ENCODE peak calls at places on chromosomes 4 and X, in six cellular contexts. P is body of pancreas, O is BE2C, E is A673, K is AG09309, D is H9. T is an unnamed sample.

GRCh38 chr4:52822583-52823477 is 39.3 kb upstream of the RASL11B start:
- DNase-seq in O (no peak), K (peak; percentile 60), E (no peak), P (no peak), D (no peak), T (no peak)

GRCh38 chr4:53307819-53308773 is 57.8 kb downstream of the SCFD2 start:
- DNase-seq in O (no peak), P (no peak), K (no peak), E (no peak), D (no peak), T (no peak)

GRCh38 chrX:155215443-155216178 is 649 bp upstream of the VBP1 start:
- DNase-seq in O (no peak), P (no peak), D (no peak), E (peak; percentile 3), K (no peak), T (no peak)

GRCh38 chrX:124501566-124501965 is 155.2 kb downstream of the SH2D1A start:
- DNase-seq in D (no peak), K (no peak), O (no peak), E (no peak), P (no peak), T (no peak)

GRCh38 chr4:135325264-135325663 is 1123.7 kb upstream of the PABPC4L start:
- DNase-seq in E (no peak), K (no peak), P (no peak), O (no peak), D (no peak), T (no peak)

GRCh38 chr4:98470366-98470765 is 188.0 kb downstream of the TSPAN5 start:
- DNase-seq in K (no peak), E (no peak), O (no peak), P (no peak), D (no peak), T (no peak)

GRCh38 chrX:153736871-153737441 is 12.3 kb downstream of the ABCD1 start:
- DNase-seq in K (no peak), E (no peak), D (no peak), O (peak; percentile 43), P (no peak), T (no peak)

GRCh38 chr4:154630307-154630706 is 17.9 kb upstream of the FGG start:
- DNase-seq in E (no peak), K (no peak), D (no peak), O (no peak), P (no peak), T (no peak)

GRCh38 chr4:144421839-144422565 is 224.0 kb upstream of the HHIP start:
- DNase-seq in P (no peak), K (no peak), O (no peak), D (no peak), E (no peak), T (no peak)

GRCh38 chr4:9765091-9765490 is 16.3 kb upstream of the DRD5 start:
- DNase-seq in P (peak; percentile 18), E (peak; percentile 9), K (no peak), D (peak; percentile 64), O (peak; percentile 20), T (peak; percentile 56)

GRCh38 chr4:26020896-26021295 is 106.9 kb downstream of the SMIM20 start:
- DNase-seq in O (no peak), K (no peak), E (no peak), D (no peak), P (no peak), T (no peak)

GRCh38 chrX:15942307-15942706 is 87.7 kb upstream of the AP1S2 start:
- DNase-seq in D (no peak), E (no peak), P (no peak), O (no peak), K (no peak), T (no peak)

GRCh38 chrX:38804481-38805293 is 3.4 kb downstream of the MID1IP1 start:
- DNase-seq in O (peak; percentile 40), D (no peak), E (peak; percentile 38), K (no peak), P (peak; percentile 42), T (peak; percentile 34)

GRCh38 chrX:7198499-7198898 is 50.5 kb upstream of the PUDP start:
- DNase-seq in O (no peak), P (no peak), D (no peak), K (no peak), E (no peak), T (no peak)

GRCh38 chr4:113469023-113469390 is 292.5 kb downstream of the CAMK2D start:
- DNase-seq in O (no peak), K (no peak), D (no peak), P (no peak), E (no peak), T (no peak)

GRCh38 chr4:16129336-16129735 is 45.5 kb upstream of the PROM1 start:
- DNase-seq in K (no peak), O (peak; percentile 80), P (no peak), E (no peak), D (no peak), T (no peak)

GRCh38 chrX:72306085-72306801 is 529 bp upstream of the CITED1 start:
- DNase-seq in D (no peak), K (no peak), P (peak; percentile 26), E (peak; percentile 40), O (peak; percentile 24), T (peak; percentile 33)

GRCh38 chr4:117400039-117400835 is 314.9 kb upstream of the TRAM1L1 start:
- DNase-seq in D (no peak), E (peak; percentile 11), K (no peak), O (no peak), P (no peak), T (no peak)

GRCh38 chr4:105966046-105966445 is 70.8 kb downstream of the NPNT start:
- DNase-seq in O (no peak), D (no peak), K (peak; percentile 82), P (no peak), E (peak; percentile 68), T (no peak)

GRCh38 chrX:130086414-130087207 is 23.7 kb downstream of the ELF4 start:
- DNase-seq in P (no peak), D (no peak), K (no peak), O (no peak), E (no peak), T (no peak)

GRCh38 chrX:104842646-104843045 is 276.6 kb downstream of the IL1RAPL2 start:
- DNase-seq in E (no peak), O (no peak), K (no peak), P (no peak), D (no peak), T (no peak)

GRCh38 chrX:153477039-153477438 is 6.7 kb upstream of the HAUS7 start:
- DNase-seq in D (peak; percentile 49), P (no peak), O (peak; percentile 84), K (no peak), E (peak; percentile 71), T (no peak)

GRCh38 chr4:46146993-46147392 is 23.1 kb upstream of the GABRG1 start:
- DNase-seq in P (no peak), K (no peak), O (no peak), E (no peak), D (no peak), T (no peak)

GRCh38 chrX:115894087-115894486 is 276.5 kb upstream of the AGTR2 start:
- DNase-seq in D (peak; percentile 31), P (peak; percentile 32), K (peak; percentile 13), O (peak; percentile 51), E (peak; percentile 45), T (no peak)

GRCh38 chr4:170979736-170980135 is 833.5 kb upstream of the GALNTL6 start:
- DNase-seq in D (peak; percentile 32), E (no peak), P (no peak), O (no peak), K (no peak), T (no peak)

GRCh38 chrX:53317365-53318069 is 36.1 kb upstream of the IQSEC2 start:
- DNase-seq in D (peak; percentile 68), P (peak; percentile 80), E (peak; percentile 82), O (peak; percentile 72), K (no peak), T (peak; percentile 75)

GRCh38 chr4:184313058-184313709 is 95.5 kb upstream of the ENPP6 start:
- DNase-seq in O (no peak), D (peak; percentile 6), E (no peak), P (no peak), K (no peak), T (no peak)

GRCh38 chr4:121070696-121071639 is 1.4 kb downstream of the NDNF start:
- DNase-seq in D (peak; percentile 79), E (peak; percentile 58), K (no peak), O (peak; percentile 63), P (peak; percentile 59), T (peak; percentile 75)
- TF ChIP-seq CTCF in D (peak; percentile 57), E (peak; percentile 30), K (peak; percentile 52), O (peak; percentile 50), P (peak; percentile 45), T (peak; percentile 49)

GRCh38 chr4:82467442-82467841 is 37.1 kb downstream of the ENOPH1 start:
- DNase-seq in D (no peak), E (peak; percentile 12), K (no peak), O (peak; percentile 33), P (no peak), T (no peak)

GRCh38 chr4:82473621-82474164 is 43.3 kb downstream of the ENOPH1 start:
- DNase-seq in P (no peak), D (no peak), E (no peak), O (no peak), K (no peak), T (no peak)

GRCh38 chr4:82469776-82470345 is 39.5 kb downstream of the ENOPH1 start:
- DNase-seq in D (no peak), E (no peak), K (peak; percentile 52), O (no peak), P (no peak), T (no peak)
- TF ChIP-seq CTCF in D (no peak), E (no peak), K (no peak), O (no peak), P (no peak), T (no peak)

DNA sequence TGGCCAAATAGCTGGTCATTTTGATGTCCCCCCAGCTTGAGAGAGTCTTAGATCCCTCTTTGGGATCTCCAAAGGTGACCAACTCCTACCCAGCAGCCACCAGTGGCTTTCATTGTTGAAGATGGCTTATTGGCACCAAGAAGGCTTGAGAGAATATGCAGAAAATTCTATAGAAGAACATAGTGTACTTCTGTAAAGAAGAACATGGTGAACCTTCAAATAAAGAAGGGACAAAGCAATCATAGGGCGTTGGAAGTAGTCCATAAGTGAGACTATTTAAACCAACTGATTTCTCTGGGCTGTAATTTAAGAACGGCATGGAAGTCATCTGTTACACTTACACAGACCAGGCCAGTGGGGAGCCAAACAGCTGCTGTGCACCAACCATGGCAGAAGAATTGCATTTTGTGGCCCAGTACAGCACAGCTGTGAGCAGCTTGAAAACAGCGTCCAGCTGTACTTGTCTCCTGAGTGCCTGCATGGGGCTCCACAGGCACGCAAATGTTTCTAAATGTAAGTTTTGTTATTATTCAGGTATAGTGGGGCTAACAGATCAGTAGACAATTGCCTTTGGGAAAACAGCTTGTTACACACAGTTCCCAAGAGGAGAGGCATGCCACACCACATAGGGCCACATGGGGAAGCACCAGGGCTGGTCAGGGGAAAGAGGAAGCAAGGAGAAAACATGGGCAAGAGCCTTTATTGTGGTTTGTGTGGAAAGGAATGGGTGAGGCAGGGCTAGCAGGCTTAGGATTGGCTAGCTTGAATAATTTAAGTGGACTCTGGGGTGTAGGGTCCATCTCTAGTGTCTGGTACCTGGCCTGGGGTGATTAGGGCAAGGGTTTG is 125.0 kb downstream of the ARHGAP6 start:
- DNase-seq in P (no peak), O (no peak), D (no peak), E (no peak), K (no peak), T (no peak)
- TF ChIP-seq CTCF in P (no peak), O (no peak), D (no peak), E (no peak), K (peak; percentile 6), T (no peak)

DNA sequence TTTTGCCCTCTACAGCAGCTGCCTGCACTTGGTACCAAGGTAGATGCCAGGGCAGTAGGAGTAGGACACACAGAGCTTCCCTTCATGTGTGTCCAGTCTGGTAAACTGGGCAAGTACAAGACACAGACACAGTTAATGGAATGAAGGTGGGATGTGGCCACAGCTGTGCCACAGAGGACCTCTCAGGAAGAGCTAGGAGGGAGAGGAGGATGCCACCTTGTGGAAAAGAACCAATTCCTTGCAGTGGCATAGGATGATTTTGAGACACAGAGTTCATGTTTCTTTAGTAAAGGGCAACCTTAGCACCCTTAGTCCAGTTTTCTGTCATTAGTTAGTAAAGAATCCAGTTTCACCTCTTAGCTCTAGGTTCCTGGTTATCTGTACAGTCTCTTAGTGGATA is 36.3 kb upstream of the TBC1D14 start:
- DNase-seq in D (no peak), K (no peak), E (no peak), O (no peak), P (no peak), T (no peak)
- TF ChIP-seq CTCF in D (no peak), K (peak; percentile 30), E (no peak), O (peak; percentile 48), P (no peak), T (no peak)

T was measured in glutamatergic neuron.